ENCODE peak calls at places on chromosome 10, in four cellular contexts. G is HepG2, W is heart left ventricle, M is upper lobe of left lung. E is an unnamed sample.

GRCh38 chr10:97713351-97713827 is at the start of gene MARVELD1:
- DNase-seq in M (peak), W (peak), G (no peak), E (peak)

GRCh38 chr10:6399241-6399701 is 180.8 kb downstream of the PRKCQ start:
- DNase-seq in G (no peak), M (peak), W (peak), E (no peak)

GRCh38 chr10:77671594-77672252 is 34.1 kb upstream of the KCNMA1 start:
- DNase-seq in W (no peak), G (no peak), M (no peak), E (no peak)

GRCh38 chr10:75910032-75910431 is 478.6 kb downstream of the LRMDA start:
- DNase-seq in W (no peak), M (no peak), G (peak), E (no peak)

GRCh38 chr10:132237396-132237795 is 50.6 kb downstream of the DPYSL4 start:
- DNase-seq in M (no peak), W (no peak), G (no peak), E (no peak)

GRCh38 chr10:12412671-12413368 is 63.5 kb downstream of the CAMK1D start:
- DNase-seq in G (no peak), W (no peak), M (no peak), E (no peak)

GRCh38 chr10:122121059-122121458 is 132.1 kb downstream of the TACC2 start:
- DNase-seq in M (peak), W (no peak), G (no peak), E (no peak)

GRCh38 chr10:100554902-100555301 is 19.2 kb downstream of the HIF1AN start:
- DNase-seq in M (no peak), W (no peak), G (peak), E (no peak)

GRCh38 chr10:72426982-72427381 is 72.3 kb upstream of the DNAJB12 start:
- DNase-seq in W (peak), M (no peak), G (no peak), E (no peak)

GRCh38 chr10:13536674-13537366 is 8.0 kb upstream of the BEND7 start:
- DNase-seq in W (peak), M (peak), G (peak), E (no peak)

GRCh38 chr10:56370217-56371113 is 9.4 kb upstream of the ZWINT start:
- DNase-seq in G (no peak), M (no peak), W (no peak), E (no peak)

GRCh38 chr10:119386666-119387065 is 155.9 kb downstream of the RGS10 start:
- DNase-seq in M (no peak), G (no peak), W (no peak), E (no peak)

GRCh38 chr10:115335366-115335765 is 242.2 kb downstream of the ATRNL1 start:
- DNase-seq in G (no peak), W (no peak), M (no peak), E (no peak)

GRCh38 chr10:824946-825345 is 106.6 kb downstream of the LARP4B start:
- DNase-seq in M (no peak), W (no peak), G (no peak), E (no peak)

GRCh38 chr10:822197-822596 is 109.3 kb downstream of the LARP4B start:
- DNase-seq in W (no peak), M (no peak), G (no peak), E (no peak)

GRCh38 chr10:824497-824896 is 107.0 kb downstream of the LARP4B start:
- DNase-seq in G (no peak), W (no peak), M (no peak), E (no peak)

GRCh38 chr10:821322-821721 is 110.2 kb downstream of the LARP4B start:
- DNase-seq in W (no peak), M (no peak), G (no peak), E (no peak)

GRCh38 chr10:822661-823367 is 108.7 kb downstream of the LARP4B start:
- DNase-seq in M (no peak), W (no peak), G (no peak), E (no peak)
- H3K4me3 ChIP-seq in M (no peak), W (no peak), G (no peak), E (no peak)

GRCh38 chr10:71268247-71268691 is 50.8 kb upstream of the SLC29A3 start:
- DNase-seq in W (peak), M (no peak), G (peak), E (no peak)
- TF ChIP-seq CTCF in W (peak), M (peak), G (peak), E (peak)

GRCh38 chr10:68336952-68337351 is 4.2 kb upstream of the PBLD start:
- DNase-seq in W (no peak), G (no peak), M (no peak), E (no peak)
- H3K4me3 ChIP-seq in W (peak), G (no peak), M (no peak), E (no peak)

GRCh38 chr10:98858525-98858924 is 377.1 kb downstream of the HPSE2 start:
- DNase-seq in W (no peak), M (no peak), G (peak), E (no peak)
- TF ChIP-seq CTCF in W (no peak), M (no peak), G (peak), E (no peak)

GRCh38 chr10:116787893-116788665 is 45.7 kb upstream of the HSPA12A start:
- DNase-seq in M (peak), W (peak), G (peak), E (peak)
- H3K4me3 ChIP-seq in M (no peak), W (peak), G (no peak), E (peak)

DNA sequence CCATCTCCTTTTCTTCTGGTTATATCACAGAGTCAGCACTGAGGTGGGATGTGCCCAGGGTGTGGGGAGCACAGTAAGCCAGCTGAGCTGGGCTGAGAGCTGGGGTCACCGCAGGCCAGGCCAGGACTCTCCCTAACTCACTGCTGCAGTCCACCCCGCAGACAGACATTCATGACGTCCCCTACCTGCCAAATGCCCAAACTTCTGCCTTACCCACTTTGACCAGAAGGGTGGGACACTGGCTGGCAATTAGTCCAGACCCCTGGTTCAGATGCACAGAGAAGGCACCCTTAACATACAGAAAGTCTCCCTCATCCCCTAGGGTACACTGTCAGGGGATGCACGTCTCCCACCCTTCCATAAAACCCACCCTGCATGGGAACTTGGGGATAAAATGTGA is 2.1 kb downstream of the DRGX start:
- DNase-seq in G (no peak), W (no peak), M (no peak), E (no peak)
- TF ChIP-seq CTCF in G (no peak), W (no peak), M (no peak), E (no peak)

GRCh38 chr10:1180071-1180730 is 124.0 kb downstream of the WDR37 start:
- DNase-seq in W (no peak), G (no peak), M (no peak), E (no peak)

GRCh38 chr10:1175956-1176565 is 119.9 kb downstream of the WDR37 start:
- DNase-seq in W (no peak), M (peak), G (no peak), E (no peak)

GRCh38 chr10:1179346-1180070 is 123.3 kb downstream of the WDR37 start:
- DNase-seq in M (peak), W (no peak), G (no peak), E (no peak)

GRCh38 chr10:1178506-1178905 is 122.3 kb downstream of the WDR37 start:
- DNase-seq in W (no peak), M (peak), G (no peak), E (no peak)

GRCh38 chr10:1177936-1178335 is 121.8 kb downstream of the WDR37 start:
- DNase-seq in W (no peak), G (no peak), M (peak), E (no peak)
- H3K4me3 ChIP-seq in W (no peak), G (no peak), M (no peak), E (no peak)

GRCh38 chr10:128268015-128268722 is 141.9 kb upstream of the MKI67 start:
- DNase-seq in G (peak), M (no peak), W (no peak), E (no peak)
- TF ChIP-seq CTCF in G (peak), M (no peak), W (peak), E (no peak)